ENCODE peak calls at places on chromosomes 6 and 20, in six cellular contexts. E, B, O, T, W and A are unnamed samples.

GRCh38 chr6:143958839-143959399 is 49.1 kb downstream of the PLAGL1 start:
- DNase-seq in E (no peak), B (no peak), O (no peak), T (no peak), W (no peak), A (no peak)

GRCh38 chr6:111534366-111534765 is 51.3 kb upstream of the REV3L start:
- DNase-seq in E (peak), B (no peak), O (no peak), T (peak), W (peak), A (peak)

GRCh38 chr20:25300496-25301170 is 52.7 kb downstream of the PYGB start:
- DNase-seq in E (no peak), B (no peak), O (peak), T (no peak), W (peak), A (no peak)

GRCh38 chr20:3080939-3081388 is 3.6 kb downstream of the AVP start:
- DNase-seq in E (no peak), B (no peak), O (peak), T (peak), W (peak), A (peak)

GRCh38 chr6:1310628-1311399 is 1.1 kb upstream of the FOXQ1 start:
- DNase-seq in E (peak), B (no peak), O (peak), T (peak), W (no peak), A (peak)

GRCh38 chr6:42375905-42376304 is 75.8 kb downstream of the TRERF1 start:
- DNase-seq in E (no peak), B (no peak), O (no peak), T (no peak), W (no peak), A (no peak)

GRCh38 chr6:30612213-30612612 is 4.8 kb downstream of the PPP1R10 start:
- DNase-seq in E (no peak), B (no peak), O (peak), T (no peak), W (peak), A (no peak)

GRCh38 chr20:3203315-3204123 is 963 bp downstream of the DDRGK1 start:
- DNase-seq in E (peak), B (no peak), O (peak), T (peak), W (peak), A (peak)

GRCh38 chr6:797479-798077 is 104.6 kb upstream of the EXOC2 start:
- DNase-seq in E (peak), B (peak), O (peak), T (peak), W (peak), A (no peak)

GRCh38 chr6:117482240-117483003 is at the start of gene DCBLD1:
- DNase-seq in E (peak), B (no peak), O (peak), T (peak), W (peak), A (peak)

GRCh38 chr6:117481926-117482239 is 591 bp upstream of the DCBLD1 start:
- DNase-seq in E (no peak), B (no peak), O (no peak), T (no peak), W (no peak), A (no peak)

GRCh38 chr6:117480651-117481050 is 1.8 kb upstream of the DCBLD1 start:
- DNase-seq in E (no peak), B (no peak), O (no peak), T (no peak), W (no peak), A (no peak)

GRCh38 chr6:117483004-117483644 is 650 bp downstream of the DCBLD1 start:
- DNase-seq in E (peak), B (no peak), O (peak), T (peak), W (no peak), A (peak)

DNA sequence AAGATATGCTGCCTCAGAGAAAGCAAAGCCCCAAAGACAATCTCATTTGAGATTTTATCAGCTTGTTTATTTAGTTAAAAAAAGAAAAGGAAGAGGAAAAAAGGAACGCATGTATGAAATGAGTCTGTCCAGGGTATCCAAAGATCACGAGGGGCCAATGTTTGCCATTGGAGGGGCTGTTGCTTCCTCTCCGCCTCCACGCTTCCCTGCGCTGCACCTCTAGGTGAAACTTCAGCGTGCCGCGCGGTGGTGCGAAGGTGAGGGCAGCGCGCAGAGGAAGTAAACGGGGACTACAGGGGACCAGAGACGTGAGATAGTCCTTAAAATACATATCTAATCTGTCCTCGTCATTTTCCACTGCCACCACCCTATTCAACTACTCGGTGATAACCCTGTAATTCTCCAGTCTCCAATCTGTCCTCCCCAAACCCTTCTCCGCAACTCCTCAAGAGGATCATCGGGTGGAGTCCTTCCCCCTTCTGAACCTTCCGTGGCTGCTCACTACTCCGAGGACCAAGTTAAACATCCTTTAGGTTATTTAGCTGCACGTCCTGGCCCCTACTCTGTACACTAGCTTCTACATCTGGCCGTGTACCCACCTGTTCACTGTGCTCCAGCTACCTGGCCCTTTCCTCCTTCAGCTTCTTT is 1.1 kb upstream of the DCBLD1 start:
- DNase-seq in E (no peak), B (no peak), O (no peak), T (no peak), W (no peak), A (no peak)
- H3K4me3 ChIP-seq in E (no peak), B (peak), O (peak), T (no peak), W (no peak), A (peak)

DNA sequence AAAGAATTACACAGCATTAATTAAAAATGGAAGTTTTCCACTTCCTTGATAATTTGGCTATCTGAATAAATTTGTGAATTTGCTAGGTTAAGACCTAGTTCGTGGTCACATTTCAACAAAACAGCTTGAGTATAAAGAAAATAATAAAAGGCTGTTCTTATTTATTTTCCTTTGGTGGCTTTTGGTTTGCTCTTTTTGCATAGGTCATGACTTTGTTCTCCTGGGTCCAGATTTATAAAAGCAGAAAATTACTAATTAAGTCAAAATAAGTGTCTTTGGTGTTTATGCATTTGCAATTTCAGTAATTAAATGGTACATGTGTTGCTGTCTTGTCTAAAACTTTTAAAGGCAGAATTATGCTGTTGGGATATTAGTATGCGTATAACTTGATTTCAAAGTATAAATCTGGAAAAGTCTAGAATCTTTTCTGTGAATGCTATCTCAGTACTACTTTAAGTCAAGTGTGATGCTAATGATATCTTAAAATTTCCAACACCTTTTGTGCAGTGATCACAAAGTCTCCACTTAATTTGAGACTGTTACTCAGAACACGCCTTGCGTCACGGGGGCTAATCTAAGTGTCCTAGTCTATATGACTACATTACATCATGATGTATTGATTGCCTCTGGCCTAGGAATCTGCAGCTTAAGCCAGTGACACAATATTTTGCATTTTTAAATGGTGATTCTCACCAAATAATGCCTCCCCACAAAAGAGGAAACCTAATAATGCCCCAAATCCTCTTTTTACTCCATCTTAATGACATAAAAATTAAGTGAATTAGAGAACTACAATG is 41.0 kb downstream of the GNAS start:
- DNase-seq in E (no peak), B (no peak), O (peak), T (no peak), W (peak), A (no peak)
- H3K4me3 ChIP-seq in E (no peak), B (peak), O (peak), T (no peak), W (peak), A (peak)

GRCh38 chr6:149140910-149141290 is 176.6 kb upstream of the TAB2 start:
- DNase-seq in E (no peak), B (no peak), O (no peak), T (no peak), W (no peak), A (no peak)

GRCh38 chr6:149139782-149140136 is 177.8 kb upstream of the TAB2 start:
- DNase-seq in E (no peak), B (no peak), O (no peak), T (no peak), W (no peak), A (no peak)

GRCh38 chr6:149138093-149138492 is 179.4 kb upstream of the TAB2 start:
- DNase-seq in E (no peak), B (no peak), O (no peak), T (no peak), W (no peak), A (no peak)

GRCh38 chr6:149138699-149139294 is 178.7 kb upstream of the TAB2 start:
- DNase-seq in E (no peak), B (no peak), O (no peak), T (no peak), W (no peak), A (no peak)

DNA sequence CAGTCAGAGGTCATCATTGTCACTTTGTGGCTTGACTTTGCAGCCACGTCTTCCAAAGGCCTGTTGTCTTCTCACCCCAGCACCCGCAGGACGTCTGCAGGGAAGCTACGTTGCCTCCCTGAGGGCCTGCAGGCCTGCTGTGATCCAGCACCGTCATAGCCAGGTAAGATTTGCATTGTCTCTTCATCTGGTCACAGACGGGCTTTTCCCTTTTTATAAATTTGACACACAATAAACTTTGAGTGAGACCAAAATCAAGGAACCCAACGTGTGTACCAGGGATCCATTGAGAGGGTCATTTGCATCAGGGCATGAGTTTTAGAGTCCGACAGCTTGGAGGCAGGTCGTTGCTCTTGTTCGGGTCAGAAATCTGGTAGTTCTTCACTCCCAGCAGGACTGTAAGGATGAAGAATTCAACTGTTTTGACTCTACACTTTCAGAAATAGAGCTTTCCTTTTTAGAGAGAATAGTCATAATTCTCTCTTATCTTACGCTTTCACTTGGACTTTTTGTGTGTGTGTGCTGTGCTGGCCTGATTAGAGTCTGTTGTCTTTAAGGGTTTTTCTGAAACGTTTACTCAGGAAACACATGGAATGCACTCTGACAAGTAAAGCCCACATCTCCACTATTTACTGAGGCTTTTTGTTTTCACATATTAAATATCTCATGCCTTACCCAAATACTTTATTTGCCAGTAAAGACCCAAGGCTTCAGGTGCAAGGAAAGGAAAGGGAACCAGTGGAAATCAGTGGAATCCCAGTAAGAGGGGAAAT is 177.2 kb upstream of the TAB2 start:
- DNase-seq in E (no peak), B (no peak), O (no peak), T (no peak), W (no peak), A (no peak)
- H3K4me3 ChIP-seq in E (no peak), B (no peak), O (no peak), T (no peak), W (no peak), A (no peak)

GRCh38 chr6:36025260-36025931 is 955 bp upstream of the SLC26A8 start:
- DNase-seq in E (no peak), B (no peak), O (peak), T (no peak), W (peak), A (no peak)
- H3K4me3 ChIP-seq in E (no peak), B (no peak), O (no peak), T (no peak), W (no peak), A (no peak)

DNA sequence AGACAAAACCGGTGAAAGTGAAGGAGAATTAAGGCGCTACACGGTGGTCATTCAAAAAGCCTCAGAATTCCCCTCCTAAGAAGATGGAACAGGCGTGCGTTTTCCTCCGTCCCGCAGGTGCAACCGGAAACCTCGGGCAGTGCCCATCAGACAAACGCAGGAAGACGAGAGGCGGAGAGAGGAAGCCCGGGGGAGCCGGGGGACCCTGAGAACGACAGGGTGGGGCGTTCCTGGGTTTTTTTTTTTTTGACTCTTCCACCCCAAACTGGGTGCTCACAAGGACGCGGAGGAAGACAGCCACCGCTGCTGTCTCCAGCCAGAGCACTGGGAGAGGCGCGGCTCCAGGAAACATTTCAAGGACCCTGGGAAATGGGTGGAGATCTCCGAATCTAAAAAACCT is 25.4 kb downstream of the TTLL2 start:
- DNase-seq in E (no peak), B (no peak), O (no peak), T (no peak), W (no peak), A (no peak)
- H3K4me3 ChIP-seq in E (no peak), B (peak), O (no peak), T (no peak), W (no peak), A (no peak)

DNA sequence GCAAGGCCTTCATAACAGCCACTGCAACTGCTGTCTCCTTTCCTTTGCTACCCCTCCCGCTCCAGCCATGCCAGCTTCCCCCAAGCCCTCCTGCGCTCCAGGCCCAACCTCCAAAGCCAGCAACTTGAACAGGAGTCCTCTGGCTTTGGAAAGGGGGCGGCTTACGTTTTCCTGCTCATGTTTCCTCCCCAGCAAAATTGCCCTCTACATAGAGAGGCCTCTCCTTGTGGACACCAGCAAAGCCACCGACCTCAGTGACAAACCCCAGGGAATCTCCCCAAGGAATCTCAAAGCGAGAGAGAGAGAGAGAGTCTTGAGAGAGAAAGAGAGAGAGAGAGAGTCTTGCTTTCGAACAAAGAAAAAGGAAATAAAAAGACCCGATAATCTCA is 354 bp upstream of the BTN2A1 start:
- DNase-seq in E (peak), B (no peak), O (peak), T (peak), W (no peak), A (no peak)
- H3K4me3 ChIP-seq in E (no peak), B (peak), O (peak), T (no peak), W (peak), A (peak)